ENCODE peak calls at places on chromosomes 11 and 22, in ten cellular contexts. W is neuronal stem cell; H is Panc1; I is cardiac muscle cell; M is ovary; J is tibial nerve; E is GM23248; C is AG04450; P is CD4-positive, alpha-beta T cell; L is transverse colon. Z is an unnamed sample.

GRCh38 chr22:33519140-33519973 is 400.9 kb downstream of the LARGE1 start:
- DNase-seq in C (no peak), J (no peak), M (peak; percentile 38), W (peak; percentile 71), E (peak; percentile 84), H (no peak), P (no peak), L (peak; percentile 22), I (peak; percentile 71), Z (peak; percentile 78)

GRCh38 chr11:20194470-20194869 is 34.2 kb upstream of the DBX1 start:
- DNase-seq in M (no peak), L (no peak), E (no peak), H (no peak), J (no peak), I (no peak), W (no peak), P (no peak), C (no peak), Z (no peak)

GRCh38 chr11:13105237-13105844 is 96.2 kb downstream of the RASSF10 start:
- DNase-seq in M (no peak), H (no peak), C (no peak), P (no peak), I (no peak), J (no peak), W (no peak), L (peak; percentile 22), E (no peak), Z (no peak)

GRCh38 chr11:76380161-76380976 is 563 bp downstream of the THAP12 start:
- DNase-seq in M (no peak), I (peak; percentile 1), C (no peak), L (peak; percentile 23), E (peak; percentile 62), H (no peak), J (no peak), W (peak; percentile 29), P (peak; percentile 10), Z (no peak)

GRCh38 chr11:90220391-90220790 is 2.5 kb downstream of the CHORDC1 start:
- DNase-seq in C (no peak), H (no peak), J (no peak), L (no peak), I (no peak), W (no peak), P (no peak), E (peak; percentile 84), M (no peak), Z (peak; percentile 31)

GRCh38 chr22:21624120-21624879 is 5.5 kb downstream of the YDJC start:
- DNase-seq in H (no peak), I (peak; percentile 37), P (peak; percentile 32), W (no peak), M (no peak), J (no peak), C (no peak), E (peak; percentile 62), L (peak; percentile 23), Z (no peak)

GRCh38 chr11:78576549-78577097 is 2.0 kb upstream of the NARS2 start:
- DNase-seq in L (no peak), J (no peak), H (no peak), W (no peak), I (no peak), C (no peak), P (no peak), E (no peak), M (no peak), Z (no peak)

GRCh38 chr11:60847281-60847680 is 5.4 kb downstream of the CCDC86 start:
- DNase-seq in C (no peak), W (no peak), L (no peak), M (no peak), H (no peak), J (no peak), I (no peak), E (no peak), P (no peak), Z (no peak)

GRCh38 chr11:3177931-3178330 is 12.8 kb upstream of the OSBPL5 start:
- DNase-seq in E (peak; percentile 68), P (no peak), H (no peak), M (no peak), I (no peak), J (no peak), W (no peak), L (no peak), C (no peak), Z (no peak)

GRCh38 chr11:117226388-117227385 is 5.2 kb downstream of the PCSK7 start:
- DNase-seq in I (peak; percentile 88), J (no peak), C (no peak), H (peak; percentile 43), E (peak; percentile 81), M (no peak), L (peak; percentile 54), W (peak; percentile 75), P (peak; percentile 17), Z (peak; percentile 31)

GRCh38 chr11:64296236-64296635 is 3.9 kb upstream of the CATSPERZ start:
- DNase-seq in W (no peak), I (no peak), E (peak; percentile 60), C (no peak), P (no peak), L (no peak), J (no peak), H (no peak), M (no peak), Z (no peak)

GRCh38 chr11:35179466-35180135 is 40.6 kb downstream of the CD44 start:
- DNase-seq in P (no peak), I (no peak), H (no peak), E (peak; percentile 81), L (no peak), C (no peak), J (no peak), W (no peak), M (no peak), Z (no peak)

DNA sequence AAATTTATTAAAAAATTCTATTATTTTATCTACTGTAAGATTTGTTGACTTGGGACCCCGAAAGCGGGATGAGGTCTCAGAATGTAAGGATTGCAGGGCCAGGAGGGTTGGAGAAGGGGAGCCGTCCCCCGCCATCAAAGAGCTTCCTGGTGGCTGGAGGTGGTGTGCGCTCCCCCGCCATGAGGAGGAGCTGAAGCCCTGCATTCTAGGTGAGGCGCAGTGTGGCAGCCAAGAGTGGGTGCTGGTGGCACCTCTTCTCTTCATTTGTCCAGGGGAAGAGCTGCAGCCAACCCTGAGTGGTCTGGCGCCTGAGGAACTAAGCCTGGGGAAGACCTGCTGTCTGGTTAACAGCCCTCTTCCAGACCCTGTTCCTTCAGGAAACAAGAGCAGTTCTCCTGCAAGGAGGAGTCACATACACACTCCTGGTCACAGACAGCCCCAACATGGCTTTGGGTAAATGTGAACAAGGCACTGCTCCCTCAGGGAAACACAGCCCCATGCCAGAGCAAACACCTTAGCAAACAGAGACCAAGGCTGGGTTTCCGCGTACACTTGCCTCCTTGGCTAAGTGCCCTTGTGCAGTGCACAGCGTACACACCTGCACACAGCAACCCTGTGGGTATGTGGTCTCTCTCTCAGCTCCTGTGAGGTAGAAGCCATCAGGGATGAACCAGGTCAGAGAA is 17.3 kb downstream of the RTN4RL2 start:
- DNase-seq in I (no peak), E (no peak), L (peak; percentile 32), H (no peak), W (no peak), J (no peak), P (no peak), C (no peak), M (no peak), Z (no peak)
- H3K27me3 ChIP-seq in I (peaks cover 46% of the 10 kb centered on the region), E (peaks cover 3% of the 10 kb centered on the region), L (peaks cover 36% of the 10 kb centered on the region), H (peaks cover 15% of the 10 kb centered on the region), W (peaks cover 8% of the 10 kb centered on the region), J (peaks cover 83% of the 10 kb centered on the region), P (peaks cover 4% of the 10 kb centered on the region), C (peaks cover 36% of the 10 kb centered on the region), M (no peaks in the 10 kb centered on the region), Z (peaks cover 56% of the 10 kb centered on the region)

GRCh38 chr22:37379085-37379484 is 48.2 kb downstream of the ELFN2 start:
- DNase-seq in M (no peak), I (peak; percentile 21), W (no peak), C (no peak), P (no peak), H (no peak), E (no peak), J (no peak), L (no peak), Z (no peak)
- H3K27me3 ChIP-seq in M (no peaks in the 10 kb centered on the region), I (no peaks in the 10 kb centered on the region), W (peaks cover 79% of the 10 kb centered on the region), C (peaks cover 6% of the 10 kb centered on the region), P (peaks cover 6% of the 10 kb centered on the region), H (no peaks in the 10 kb centered on the region), E (peaks cover 9% of the 10 kb centered on the region), J (peaks cover 60% of the 10 kb centered on the region), L (peaks cover 66% of the 10 kb centered on the region), Z (peaks cover 59% of the 10 kb centered on the region)

GRCh38 chr22:42345458-42345857 is 75.0 kb upstream of the TCF20 start:
- DNase-seq in H (no peak), E (no peak), W (no peak), L (no peak), C (no peak), I (no peak), J (no peak), M (no peak), P (no peak), Z (no peak)

GRCh38 chr22:42347281-42347824 is 76.9 kb upstream of the TCF20 start:
- DNase-seq in C (no peak), J (no peak), M (no peak), P (no peak), W (no peak), E (no peak), L (no peak), H (no peak), I (peak; percentile 35), Z (no peak)

GRCh38 chr22:42343551-42344081 is 73.2 kb upstream of the TCF20 start:
- DNase-seq in M (peak; percentile 38), E (peak; percentile 56), L (no peak), W (no peak), C (no peak), I (peak; percentile 78), P (no peak), H (no peak), J (no peak), Z (no peak)

GRCh38 chr22:42344391-42344861 is 74.0 kb upstream of the TCF20 start:
- DNase-seq in M (peak; percentile 39), C (no peak), L (no peak), I (no peak), J (no peak), E (peak; percentile 62), H (no peak), P (no peak), W (no peak), Z (no peak)

GRCh38 chr22:42346722-42347121 is 76.3 kb upstream of the TCF20 start:
- DNase-seq in M (no peak), L (no peak), E (no peak), C (no peak), I (no peak), J (no peak), W (no peak), H (no peak), P (no peak), Z (no peak)
- H3K27me3 ChIP-seq in M (no peaks in the 10 kb centered on the region), L (peaks cover 3% of the 10 kb centered on the region), E (no peaks in the 10 kb centered on the region), C (peaks cover 5% of the 10 kb centered on the region), I (no peaks in the 10 kb centered on the region), J (no peaks in the 10 kb centered on the region), W (peaks cover 3% of the 10 kb centered on the region), H (no peaks in the 10 kb centered on the region), P (no peaks in the 10 kb centered on the region), Z (no peaks in the 10 kb centered on the region)

GRCh38 chr22:36658900-36659299 is 44.7 kb downstream of the CACNG2 start:
- DNase-seq in J (no peak), C (no peak), W (no peak), P (no peak), I (no peak), M (no peak), H (no peak), L (no peak), E (peak; percentile 10), Z (no peak)

DNA sequence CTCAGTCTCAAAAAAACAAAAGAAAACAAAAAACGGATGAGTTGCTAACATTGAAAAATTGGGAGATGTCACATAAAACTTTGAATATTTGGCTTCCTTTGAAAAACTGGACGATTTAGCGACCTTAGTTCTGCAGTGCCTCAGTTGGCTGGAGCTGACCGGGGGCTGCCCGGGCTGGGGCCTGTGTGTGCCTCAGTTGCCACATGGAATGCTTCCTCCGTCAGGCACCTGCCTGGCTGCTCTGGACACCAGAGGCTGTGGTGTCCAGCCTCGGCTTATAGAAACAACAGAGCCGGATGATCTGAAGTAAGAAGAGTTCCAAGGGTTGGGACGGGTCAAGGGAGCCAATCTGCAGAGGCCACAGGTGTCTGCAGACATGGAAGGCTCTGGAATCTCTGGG is 50.2 kb downstream of the CACNG2 start:
- DNase-seq in E (no peak), L (no peak), H (no peak), I (no peak), C (no peak), P (no peak), J (no peak), W (no peak), M (no peak), Z (no peak)
- H3K27me3 ChIP-seq in E (peaks cover 63% of the 10 kb centered on the region), L (peaks cover 18% of the 10 kb centered on the region), H (no peaks in the 10 kb centered on the region), I (peaks cover 3% of the 10 kb centered on the region), C (peaks cover 23% of the 10 kb centered on the region), P (peaks cover 16% of the 10 kb centered on the region), J (no peaks in the 10 kb centered on the region), W (peaks cover 27% of the 10 kb centered on the region), M (no peaks in the 10 kb centered on the region), Z (peaks cover 63% of the 10 kb centered on the region)

Z was measured in SJSA1.